ENCODE peak calls at places on chromosomes 1 and 21, in four cellular contexts. One of them, this sample, is unnamed.

GRCh38 chr1:41404308-41404755 is 43.1 kb downstream of the FOXO6 start:
- DNase-seq in stimulated activated CD8-positive, alpha-beta memory T cell treated with anti-CD3 and anti-CD28 coated beads, Interleukin-4, amount 100 ng/mL, for 1 hour: no peak
- DNase-seq in stimulated activated CD4-positive, alpha-beta T cell treated with anti-CD3 and anti-CD28 coated beads, Interleukin-15, amount 100 ng/mL, for 1 hour: no peak
- DNase-seq in NCI-H1436: peak
- DNase-seq in this sample: no peak

GRCh38 chr21:34204481-34205439 is 131.4 kb downstream of the MRPS6 start:
- DNase-seq in stimulated activated CD8-positive, alpha-beta memory T cell treated with anti-CD3 and anti-CD28 coated beads, Interleukin-4, amount 100 ng/mL, for 1 hour: no peak
- DNase-seq in stimulated activated CD4-positive, alpha-beta T cell treated with anti-CD3 and anti-CD28 coated beads, Interleukin-15, amount 100 ng/mL, for 1 hour: no peak
- DNase-seq in NCI-H1436: no peak
- DNase-seq in this sample: no peak

GRCh38 chr1:17210176-17210575 is 5.2 kb downstream of the PADI1 start:
- DNase-seq in stimulated activated CD8-positive, alpha-beta memory T cell treated with anti-CD3 and anti-CD28 coated beads, Interleukin-4, amount 100 ng/mL, for 1 hour: no peak
- DNase-seq in stimulated activated CD4-positive, alpha-beta T cell treated with anti-CD3 and anti-CD28 coated beads, Interleukin-15, amount 100 ng/mL, for 1 hour: no peak
- DNase-seq in NCI-H1436: no peak
- DNase-seq in this sample: no peak

GRCh38 chr1:24491577-24492360 is 10.9 kb upstream of the RCAN3 start:
- DNase-seq in stimulated activated CD8-positive, alpha-beta memory T cell treated with anti-CD3 and anti-CD28 coated beads, Interleukin-4, amount 100 ng/mL, for 1 hour: no peak
- DNase-seq in stimulated activated CD4-positive, alpha-beta T cell treated with anti-CD3 and anti-CD28 coated beads, Interleukin-15, amount 100 ng/mL, for 1 hour: no peak
- DNase-seq in NCI-H1436: no peak
- DNase-seq in this sample: no peak

GRCh38 chr1:232238009-232238408 is 391.9 kb downstream of the SIPA1L2 start:
- DNase-seq in stimulated activated CD8-positive, alpha-beta memory T cell treated with anti-CD3 and anti-CD28 coated beads, Interleukin-4, amount 100 ng/mL, for 1 hour: no peak
- DNase-seq in stimulated activated CD4-positive, alpha-beta T cell treated with anti-CD3 and anti-CD28 coated beads, Interleukin-15, amount 100 ng/mL, for 1 hour: no peak
- DNase-seq in NCI-H1436: no peak
- DNase-seq in this sample: no peak

GRCh38 chr1:13930151-13930550 is 230.2 kb downstream of the PRDM2 start:
- DNase-seq in stimulated activated CD8-positive, alpha-beta memory T cell treated with anti-CD3 and anti-CD28 coated beads, Interleukin-4, amount 100 ng/mL, for 1 hour: no peak
- DNase-seq in stimulated activated CD4-positive, alpha-beta T cell treated with anti-CD3 and anti-CD28 coated beads, Interleukin-15, amount 100 ng/mL, for 1 hour: peak
- DNase-seq in NCI-H1436: no peak
- DNase-seq in this sample: no peak

GRCh38 chr1:211237579-211237978 is 21.6 kb upstream of the RCOR3 start:
- DNase-seq in stimulated activated CD8-positive, alpha-beta memory T cell treated with anti-CD3 and anti-CD28 coated beads, Interleukin-4, amount 100 ng/mL, for 1 hour: no peak
- DNase-seq in stimulated activated CD4-positive, alpha-beta T cell treated with anti-CD3 and anti-CD28 coated beads, Interleukin-15, amount 100 ng/mL, for 1 hour: no peak
- DNase-seq in NCI-H1436: no peak
- DNase-seq in this sample: no peak

GRCh38 chr1:48187969-48188563 is 34.5 kb upstream of the SLC5A9 start:
- DNase-seq in stimulated activated CD8-positive, alpha-beta memory T cell treated with anti-CD3 and anti-CD28 coated beads, Interleukin-4, amount 100 ng/mL, for 1 hour: no peak
- DNase-seq in stimulated activated CD4-positive, alpha-beta T cell treated with anti-CD3 and anti-CD28 coated beads, Interleukin-15, amount 100 ng/mL, for 1 hour: no peak
- DNase-seq in NCI-H1436: no peak
- DNase-seq in this sample: no peak

GRCh38 chr1:156233421-156234127 is 8.4 kb upstream of the BGLAP start:
- DNase-seq in stimulated activated CD8-positive, alpha-beta memory T cell treated with anti-CD3 and anti-CD28 coated beads, Interleukin-4, amount 100 ng/mL, for 1 hour: no peak
- DNase-seq in stimulated activated CD4-positive, alpha-beta T cell treated with anti-CD3 and anti-CD28 coated beads, Interleukin-15, amount 100 ng/mL, for 1 hour: no peak
- DNase-seq in NCI-H1436: no peak
- DNase-seq in this sample: no peak

GRCh38 chr1:14392887-14393365 is 205.6 kb upstream of the KAZN start:
- DNase-seq in stimulated activated CD8-positive, alpha-beta memory T cell treated with anti-CD3 and anti-CD28 coated beads, Interleukin-4, amount 100 ng/mL, for 1 hour: no peak
- DNase-seq in stimulated activated CD4-positive, alpha-beta T cell treated with anti-CD3 and anti-CD28 coated beads, Interleukin-15, amount 100 ng/mL, for 1 hour: no peak
- DNase-seq in NCI-H1436: no peak
- DNase-seq in this sample: no peak

GRCh38 chr1:112722601-112723510 is 7.7 kb upstream of the PPM1J start:
- DNase-seq in stimulated activated CD8-positive, alpha-beta memory T cell treated with anti-CD3 and anti-CD28 coated beads, Interleukin-4, amount 100 ng/mL, for 1 hour: no peak
- DNase-seq in stimulated activated CD4-positive, alpha-beta T cell treated with anti-CD3 and anti-CD28 coated beads, Interleukin-15, amount 100 ng/mL, for 1 hour: no peak
- DNase-seq in NCI-H1436: no peak
- DNase-seq in this sample: no peak

GRCh38 chr21:34965200-34966174 is 83.6 kb downstream of the RUNX1 start:
- DNase-seq in stimulated activated CD8-positive, alpha-beta memory T cell treated with anti-CD3 and anti-CD28 coated beads, Interleukin-4, amount 100 ng/mL, for 1 hour: no peak
- DNase-seq in stimulated activated CD4-positive, alpha-beta T cell treated with anti-CD3 and anti-CD28 coated beads, Interleukin-15, amount 100 ng/mL, for 1 hour: no peak
- DNase-seq in NCI-H1436: no peak
- DNase-seq in this sample: no peak

GRCh38 chr1:238101923-238102322 is 211.2 kb upstream of the ZP4 start:
- DNase-seq in stimulated activated CD8-positive, alpha-beta memory T cell treated with anti-CD3 and anti-CD28 coated beads, Interleukin-4, amount 100 ng/mL, for 1 hour: no peak
- DNase-seq in stimulated activated CD4-positive, alpha-beta T cell treated with anti-CD3 and anti-CD28 coated beads, Interleukin-15, amount 100 ng/mL, for 1 hour: no peak
- DNase-seq in NCI-H1436: no peak
- DNase-seq in this sample: no peak

GRCh38 chr1:74733616-74734484 is 898 bp downstream of the TYW3 start:
- DNase-seq in stimulated activated CD8-positive, alpha-beta memory T cell treated with anti-CD3 and anti-CD28 coated beads, Interleukin-4, amount 100 ng/mL, for 1 hour: no peak
- DNase-seq in stimulated activated CD4-positive, alpha-beta T cell treated with anti-CD3 and anti-CD28 coated beads, Interleukin-15, amount 100 ng/mL, for 1 hour: no peak
- DNase-seq in NCI-H1436: peak
- DNase-seq in this sample: no peak

GRCh38 chr1:224901087-224901486 is 28.4 kb upstream of the DNAH14 start:
- DNase-seq in stimulated activated CD8-positive, alpha-beta memory T cell treated with anti-CD3 and anti-CD28 coated beads, Interleukin-4, amount 100 ng/mL, for 1 hour: no peak
- DNase-seq in stimulated activated CD4-positive, alpha-beta T cell treated with anti-CD3 and anti-CD28 coated beads, Interleukin-15, amount 100 ng/mL, for 1 hour: no peak
- DNase-seq in NCI-H1436: no peak
- DNase-seq in this sample: no peak

GRCh38 chr1:94739521-94740061 is 80.6 kb upstream of the SLC44A3 start:
- DNase-seq in stimulated activated CD8-positive, alpha-beta memory T cell treated with anti-CD3 and anti-CD28 coated beads, Interleukin-4, amount 100 ng/mL, for 1 hour: no peak
- DNase-seq in stimulated activated CD4-positive, alpha-beta T cell treated with anti-CD3 and anti-CD28 coated beads, Interleukin-15, amount 100 ng/mL, for 1 hour: no peak
- DNase-seq in NCI-H1436: no peak
- DNase-seq in this sample: no peak

GRCh38 chr1:20717452-20718342 is at the start of gene KIF17:
- DNase-seq in stimulated activated CD8-positive, alpha-beta memory T cell treated with anti-CD3 and anti-CD28 coated beads, Interleukin-4, amount 100 ng/mL, for 1 hour: peak
- DNase-seq in stimulated activated CD4-positive, alpha-beta T cell treated with anti-CD3 and anti-CD28 coated beads, Interleukin-15, amount 100 ng/mL, for 1 hour: peak
- DNase-seq in NCI-H1436: peak
- DNase-seq in this sample: no peak

GRCh38 chr1:113684153-113684541 is 75.1 kb downstream of the PHTF1 start:
- DNase-seq in stimulated activated CD8-positive, alpha-beta memory T cell treated with anti-CD3 and anti-CD28 coated beads, Interleukin-4, amount 100 ng/mL, for 1 hour: no peak
- DNase-seq in stimulated activated CD4-positive, alpha-beta T cell treated with anti-CD3 and anti-CD28 coated beads, Interleukin-15, amount 100 ng/mL, for 1 hour: no peak
- DNase-seq in NCI-H1436: no peak
- DNase-seq in this sample: no peak

GRCh38 chr1:97920275-97920831 is 481 bp downstream of the DPYD start:
- DNase-seq in stimulated activated CD8-positive, alpha-beta memory T cell treated with anti-CD3 and anti-CD28 coated beads, Interleukin-4, amount 100 ng/mL, for 1 hour: no peak
- DNase-seq in stimulated activated CD4-positive, alpha-beta T cell treated with anti-CD3 and anti-CD28 coated beads, Interleukin-15, amount 100 ng/mL, for 1 hour: no peak
- DNase-seq in NCI-H1436: no peak
- DNase-seq in this sample: no peak

GRCh38 chr1:218330043-218330623 is 15.0 kb upstream of the TGFB2 start:
- DNase-seq in stimulated activated CD8-positive, alpha-beta memory T cell treated with anti-CD3 and anti-CD28 coated beads, Interleukin-4, amount 100 ng/mL, for 1 hour: no peak
- DNase-seq in stimulated activated CD4-positive, alpha-beta T cell treated with anti-CD3 and anti-CD28 coated beads, Interleukin-15, amount 100 ng/mL, for 1 hour: no peak
- DNase-seq in NCI-H1436: peak
- DNase-seq in this sample: no peak

GRCh38 chr1:111417755-111418154 is 9.8 kb downstream of the OVGP1 start:
- DNase-seq in stimulated activated CD8-positive, alpha-beta memory T cell treated with anti-CD3 and anti-CD28 coated beads, Interleukin-4, amount 100 ng/mL, for 1 hour: no peak
- DNase-seq in stimulated activated CD4-positive, alpha-beta T cell treated with anti-CD3 and anti-CD28 coated beads, Interleukin-15, amount 100 ng/mL, for 1 hour: no peak
- DNase-seq in NCI-H1436: no peak
- DNase-seq in this sample: no peak

GRCh38 chr1:181405584-181405983 is 77.7 kb upstream of the CACNA1E start:
- DNase-seq in stimulated activated CD8-positive, alpha-beta memory T cell treated with anti-CD3 and anti-CD28 coated beads, Interleukin-4, amount 100 ng/mL, for 1 hour: no peak
- DNase-seq in stimulated activated CD4-positive, alpha-beta T cell treated with anti-CD3 and anti-CD28 coated beads, Interleukin-15, amount 100 ng/mL, for 1 hour: no peak
- DNase-seq in NCI-H1436: no peak
- DNase-seq in this sample: no peak

GRCh38 chr21:43851593-43851992 is 13.4 kb upstream of the AGPAT3 start:
- DNase-seq in stimulated activated CD8-positive, alpha-beta memory T cell treated with anti-CD3 and anti-CD28 coated beads, Interleukin-4, amount 100 ng/mL, for 1 hour: no peak
- DNase-seq in stimulated activated CD4-positive, alpha-beta T cell treated with anti-CD3 and anti-CD28 coated beads, Interleukin-15, amount 100 ng/mL, for 1 hour: no peak
- DNase-seq in NCI-H1436: no peak
- DNase-seq in this sample: no peak